ENCODE peak calls at places on chromosomes 7 and 10, in seven cellular contexts. G is activated CD8-positive, alpha-beta memory T cell treated with anti-CD3 and anti-CD28 coated beads, Interleukin-2, amount 10 ng/mL, durations not matched to agents 7 days and 5 days; S is left cardiac atrium; E is left lung; D is left colon; K is Panc1; P is activated naive CD8-positive, alpha-beta T cell treated with anti-CD3 and anti-CD28 coated beads, Interleukin-2, amount 50 U/mL, for 24 hours. M is an unnamed sample.

GRCh38 chr10:110174201-110174600 is 33.2 kb upstream of the MXI1 start:
- ATAC-seq in G (no peak), S (no peak), E (no peak), D (no peak), K (no peak), P (no peak), M (no peak)

GRCh38 chr10:50404021-50404823 is 152.9 kb upstream of the ASAH2 start:
- ATAC-seq in G (no peak), S (no peak), E (no peak), D (no peak), K (no peak), P (no peak), M (no peak)

GRCh38 chr10:104351067-104351681 is 2.5 kb upstream of the CFAP58 start:
- ATAC-seq in G (peak; percentile 17), S (no peak), E (no peak), D (no peak), K (no peak), P (peak; percentile 63), M (peak; percentile 70)

GRCh38 chr7:30899630-30900029 is 12.0 kb upstream of the AQP1 start:
- ATAC-seq in G (no peak), S (peak; percentile 51), E (no peak), D (no peak), K (no peak), P (no peak), M (no peak)

GRCh38 chr10:49527061-49527460 is 11.9 kb downstream of the ERCC6 start:
- ATAC-seq in G (no peak), S (no peak), E (no peak), D (no peak), K (no peak), P (no peak), M (no peak)

GRCh38 chr7:22751341-22751740 is 24.3 kb downstream of the IL6 start:
- ATAC-seq in G (no peak), S (no peak), E (no peak), D (no peak), K (no peak), P (no peak), M (no peak)

GRCh38 chr7:33903770-33904679 is 1.3 kb upstream of the BMPER start:
- ATAC-seq in G (peak; percentile 44), S (peak; percentile 83), E (peak; percentile 68), D (peak; percentile 36), K (peak; percentile 77), P (peak; percentile 55), M (peak; percentile 29)

GRCh38 chr7:80882213-80882801 is 36.5 kb downstream of the SEMA3C start:
- ATAC-seq in G (no peak), S (no peak), E (no peak), D (no peak), K (no peak), P (no peak), M (no peak)

GRCh38 chr10:10293431-10293830 is 724.2 kb upstream of the CELF2 start:
- ATAC-seq in G (no peak), S (no peak), E (peak; percentile 29), D (no peak), K (no peak), P (no peak), M (no peak)

GRCh38 chr10:55174419-55174818 is 373.4 kb upstream of the PCDH15 start:
- ATAC-seq in G (no peak), S (no peak), E (no peak), D (no peak), K (no peak), P (no peak), M (no peak)

GRCh38 chr7:97835296-97836138 is 36.7 kb downstream of the ASNS start:
- ATAC-seq in G (peak; percentile 82), S (peak; percentile 65), E (peak; percentile 89), D (peak; percentile 81), K (peak; percentile 91), P (no peak), M (peak; percentile 64)

GRCh38 chr10:116690356-116691078 is 51.8 kb downstream of the HSPA12A start:
- ATAC-seq in G (no peak), S (peak; percentile 36), E (no peak), D (peak; percentile 38), K (peak; percentile 54), P (no peak), M (no peak)

GRCh38 chr10:22805304-22805703 is 90.9 kb upstream of the PIP4K2A start:
- ATAC-seq in G (no peak), S (peak; percentile 30), E (peak; percentile 37), D (no peak), K (no peak), P (no peak), M (no peak)

GRCh38 chr10:60073781-60074656 is 167.7 kb upstream of the CCDC6 start:
- ATAC-seq in G (no peak), S (no peak), E (no peak), D (no peak), K (no peak), P (peak; percentile 20), M (no peak)

GRCh38 chr10:72355214-72355555 is 466 bp upstream of the DNAJB12 start:
- ATAC-seq in G (no peak), S (no peak), E (no peak), D (no peak), K (no peak), P (peak; percentile 5), M (peak; percentile 6)

GRCh38 chr7:130941322-130942210 is 207.6 kb upstream of the KLF14 start:
- ATAC-seq in G (peak; percentile 14), S (peak; percentile 46), E (peak; percentile 64), D (peak; percentile 67), K (peak; percentile 82), P (no peak), M (peak; percentile 70)

GRCh38 chr7:99720370-99721128 is 14.4 kb downstream of the CYP3A7 start:
- ATAC-seq in G (no peak), S (no peak), E (no peak), D (peak; percentile 99), K (peak; percentile 45), P (peak; percentile 65), M (peak; percentile 71)

GRCh38 chr10:69684981-69685353 is 54.9 kb downstream of the FAM241B start:
- ATAC-seq in G (no peak), S (no peak), E (peak; percentile 35), D (peak; percentile 34), K (no peak), P (no peak), M (peak; percentile 1)

GRCh38 chr7:668139-668871 is 58.2 kb upstream of the DNAAF5 start:
- ATAC-seq in G (no peak), S (peak; percentile 21), E (peak; percentile 51), D (no peak), K (no peak), P (no peak), M (peak; percentile 28)

GRCh38 chr10:71877818-71878217 is 26.8 kb upstream of the PSAP start:
- ATAC-seq in G (no peak), S (no peak), E (no peak), D (no peak), K (no peak), P (no peak), M (no peak)

GRCh38 chr7:106840342-106840741 is 24.7 kb upstream of the PIK3CG start:
- ATAC-seq in G (no peak), S (no peak), E (peak; percentile 31), D (no peak), K (no peak), P (no peak), M (no peak)

GRCh38 chr7:158847451-158847866 is 8.9 kb upstream of the DYNC2I1 start:
- ATAC-seq in G (peak; percentile 85), S (peak; percentile 36), E (peak; percentile 18), D (no peak), K (no peak), P (peak; percentile 98), M (no peak)

GRCh38 chr7:76380623-76380966 is 21.8 kb upstream of the YWHAG start:
- ATAC-seq in G (no peak), S (no peak), E (no peak), D (no peak), K (no peak), P (no peak), M (no peak)

GRCh38 chr10:126924915-126925300 is 19.7 kb downstream of the DOCK1 start:
- ATAC-seq in G (no peak), S (no peak), E (peak; percentile 42), D (no peak), K (no peak), P (no peak), M (peak; percentile 72)

GRCh38 chr10:72981882-72982529 is 27.4 kb upstream of the PLA2G12B start:
- ATAC-seq in G (no peak), S (no peak), E (no peak), D (no peak), K (no peak), P (no peak), M (no peak)

GRCh38 chr7:80106498-80107113 is 28.0 kb upstream of the GNAI1 start:
- ATAC-seq in G (no peak), S (no peak), E (no peak), D (peak; percentile 85), K (no peak), P (peak; percentile 20), M (no peak)

GRCh38 chr10:22581453-22581852 is 132.9 kb downstream of the PIP4K2A start:
- ATAC-seq in G (no peak), S (no peak), E (no peak), D (no peak), K (no peak), P (no peak), M (no peak)

GRCh38 chr7:91165846-91166230 is 98.4 kb upstream of the FZD1 start:
- ATAC-seq in G (no peak), S (no peak), E (no peak), D (no peak), K (no peak), P (no peak), M (no peak)

GRCh38 chr7:142533920-142534319 is 215.4 kb upstream of the PRSS1 start:
- ATAC-seq in G (no peak), S (no peak), E (no peak), D (no peak), K (no peak), P (no peak), M (no peak)

GRCh38 chr7:129209067-129209926 is 15.5 kb upstream of the AHCYL2 start:
- ATAC-seq in G (no peak), S (no peak), E (no peak), D (no peak), K (no peak), P (no peak), M (no peak)

GRCh38 chr10:24849537-24850299 is 102.7 kb downstream of the PRTFDC1 start:
- ATAC-seq in G (no peak), S (no peak), E (peak; percentile 78), D (peak; percentile 86), K (peak; percentile 81), P (no peak), M (peak; percentile 65)

GRCh38 chr10:94042001-94042813 is 48.5 kb downstream of the PLCE1 start:
- ATAC-seq in G (no peak), S (no peak), E (peak; percentile 78), D (peak; percentile 79), K (peak; percentile 43), P (peak; percentile 36), M (peak; percentile 89)

GRCh38 chr10:45460235-45460878 is 86.3 kb downstream of the ALOX5 start:
- ATAC-seq in G (no peak), S (no peak), E (peak; percentile 7), D (no peak), K (no peak), P (no peak), M (no peak)

GRCh38 chr10:89224697-89225443 is 17.8 kb upstream of the CH25H start:
- ATAC-seq in G (peak; percentile 39), S (peak; percentile 58), E (peak; percentile 69), D (no peak), K (no peak), P (peak; percentile 28), M (peak; percentile 41)

GRCh38 chr10:107425844-107426553 is 261.5 kb upstream of the SORCS1 start:
- ATAC-seq in G (no peak), S (no peak), E (no peak), D (no peak), K (no peak), P (no peak), M (no peak)

GRCh38 chr7:106063039-106063438 is 49.1 kb downstream of the SYPL1 start:
- ATAC-seq in G (no peak), S (no peak), E (no peak), D (peak; percentile 29), K (no peak), P (peak; percentile 33), M (no peak)

GRCh38 chr10:85430991-85431390 is 935.6 kb downstream of the GRID1 start:
- ATAC-seq in G (no peak), S (no peak), E (peak; percentile 75), D (no peak), K (no peak), P (no peak), M (no peak)

GRCh38 chr7:44962483-44963251 is 16.1 kb downstream of the MYO1G start:
- ATAC-seq in G (no peak), S (peak; percentile 80), E (peak; percentile 59), D (peak; percentile 66), K (peak; percentile 69), P (no peak), M (peak; percentile 41)